ENCODE peak calls at places on chromosomes 5 and 9, in five cellular contexts. One of them, this sample, is unnamed.

GRCh38 chr5:134594336-134594735 is 38.3 kb downstream of the SAR1B start:
- DNase-seq in HL-60: no peak
- DNase-seq in Kasumi-1: no peak
- DNase-seq in CD4-positive, alpha-beta T cell: no peak
- DNase-seq in effector memory CD4-positive, alpha-beta T cell: no peak
- DNase-seq in this sample: no peak

GRCh38 chr5:103452666-103453065 is 109.9 kb downstream of the NUDT12 start:
- DNase-seq in HL-60: no peak
- DNase-seq in Kasumi-1: no peak
- DNase-seq in CD4-positive, alpha-beta T cell: no peak
- DNase-seq in effector memory CD4-positive, alpha-beta T cell: no peak
- DNase-seq in this sample: no peak

GRCh38 chr5:170740586-170741205 is 42.8 kb upstream of the GABRP start:
- DNase-seq in HL-60: no peak
- DNase-seq in Kasumi-1: no peak
- DNase-seq in CD4-positive, alpha-beta T cell: no peak
- DNase-seq in effector memory CD4-positive, alpha-beta T cell: no peak
- DNase-seq in this sample: no peak

GRCh38 chr5:139765040-139765408 is 30.6 kb upstream of the PSD2 start:
- DNase-seq in HL-60: no peak
- DNase-seq in Kasumi-1: no peak
- DNase-seq in CD4-positive, alpha-beta T cell: no peak
- DNase-seq in effector memory CD4-positive, alpha-beta T cell: no peak
- DNase-seq in this sample: no peak

GRCh38 chr9:134662143-134662876 is 20.7 kb downstream of the COL5A1 start:
- DNase-seq in HL-60: no peak
- DNase-seq in Kasumi-1: no peak
- DNase-seq in CD4-positive, alpha-beta T cell: no peak
- DNase-seq in effector memory CD4-positive, alpha-beta T cell: no peak
- DNase-seq in this sample: peak; percentile 10

GRCh38 chr5:151697452-151697851 is 10.7 kb upstream of the SPARC start:
- DNase-seq in HL-60: no peak
- DNase-seq in Kasumi-1: no peak
- DNase-seq in CD4-positive, alpha-beta T cell: no peak
- DNase-seq in effector memory CD4-positive, alpha-beta T cell: no peak
- DNase-seq in this sample: no peak

GRCh38 chr9:83233647-83234046 is 170.7 kb upstream of the RASEF start:
- DNase-seq in HL-60: no peak
- DNase-seq in Kasumi-1: no peak
- DNase-seq in CD4-positive, alpha-beta T cell: no peak
- DNase-seq in effector memory CD4-positive, alpha-beta T cell: no peak
- DNase-seq in this sample: no peak

GRCh38 chr5:132262882-132263547 is 5.5 kb downstream of the PDLIM4 start:
- DNase-seq in HL-60: no peak
- DNase-seq in Kasumi-1: no peak
- DNase-seq in CD4-positive, alpha-beta T cell: no peak
- DNase-seq in effector memory CD4-positive, alpha-beta T cell: no peak
- DNase-seq in this sample: peak; percentile 25

GRCh38 chr5:53151713-53152458 is 42.3 kb upstream of the MOCS2 start:
- DNase-seq in HL-60: no peak
- DNase-seq in Kasumi-1: no peak
- DNase-seq in CD4-positive, alpha-beta T cell: no peak
- DNase-seq in effector memory CD4-positive, alpha-beta T cell: no peak
- DNase-seq in this sample: no peak

GRCh38 chr5:106121972-106122605 is 1548.6 kb downstream of the EFNA5 start:
- DNase-seq in HL-60: no peak
- DNase-seq in Kasumi-1: peak; percentile 42
- DNase-seq in CD4-positive, alpha-beta T cell: no peak
- DNase-seq in effector memory CD4-positive, alpha-beta T cell: no peak
- DNase-seq in this sample: no peak

GRCh38 chr9:76634356-76635054 is 129.7 kb upstream of the PCA3 start:
- DNase-seq in HL-60: no peak
- DNase-seq in Kasumi-1: no peak
- DNase-seq in CD4-positive, alpha-beta T cell: no peak
- DNase-seq in effector memory CD4-positive, alpha-beta T cell: no peak
- DNase-seq in this sample: no peak

GRCh38 chr5:159058928-159059636 is 40.6 kb downstream of the EBF1 start:
- DNase-seq in HL-60: no peak
- DNase-seq in Kasumi-1: no peak
- DNase-seq in CD4-positive, alpha-beta T cell: no peak
- DNase-seq in effector memory CD4-positive, alpha-beta T cell: no peak
- DNase-seq in this sample: no peak

GRCh38 chr5:172216345-172216744 is 22.4 kb downstream of the EFCAB9 start:
- DNase-seq in HL-60: no peak
- DNase-seq in Kasumi-1: no peak
- DNase-seq in CD4-positive, alpha-beta T cell: no peak
- DNase-seq in effector memory CD4-positive, alpha-beta T cell: no peak
- DNase-seq in this sample: no peak

GRCh38 chr9:87063883-87064282 is 116.6 kb upstream of the GAS1 start:
- DNase-seq in HL-60: no peak
- DNase-seq in Kasumi-1: no peak
- DNase-seq in CD4-positive, alpha-beta T cell: no peak
- DNase-seq in effector memory CD4-positive, alpha-beta T cell: no peak
- DNase-seq in this sample: no peak

GRCh38 chr9:128142061-128142460 is 7.2 kb upstream of the LCN2 start:
- DNase-seq in HL-60: no peak
- DNase-seq in Kasumi-1: peak; percentile 5
- DNase-seq in CD4-positive, alpha-beta T cell: peak; percentile 19
- DNase-seq in effector memory CD4-positive, alpha-beta T cell: no peak
- DNase-seq in this sample: no peak

GRCh38 chr9:88534456-88535225 is at the start of gene NXNL2:
- DNase-seq in HL-60: peak; percentile 44
- DNase-seq in Kasumi-1: no peak
- DNase-seq in CD4-positive, alpha-beta T cell: peak; percentile 36
- DNase-seq in effector memory CD4-positive, alpha-beta T cell: no peak
- DNase-seq in this sample: no peak

GRCh38 chr9:87853289-87853688 is 29.4 kb upstream of the SPATA31E1 start:
- DNase-seq in HL-60: no peak
- DNase-seq in Kasumi-1: no peak
- DNase-seq in CD4-positive, alpha-beta T cell: no peak
- DNase-seq in effector memory CD4-positive, alpha-beta T cell: no peak
- DNase-seq in this sample: no peak

GRCh38 chr5:107557051-107557658 is 113.6 kb downstream of the EFNA5 start:
- DNase-seq in HL-60: no peak
- DNase-seq in Kasumi-1: no peak
- DNase-seq in CD4-positive, alpha-beta T cell: no peak
- DNase-seq in effector memory CD4-positive, alpha-beta T cell: no peak
- DNase-seq in this sample: no peak

GRCh38 chr5:168288349-168289245 is 2.8 kb upstream of the WWC1 start:
- DNase-seq in HL-60: no peak
- DNase-seq in Kasumi-1: no peak
- DNase-seq in CD4-positive, alpha-beta T cell: no peak
- DNase-seq in effector memory CD4-positive, alpha-beta T cell: no peak
- DNase-seq in this sample: no peak

GRCh38 chr5:141786700-141787099 is 91.5 kb downstream of the PCDH1 start:
- DNase-seq in HL-60: no peak
- DNase-seq in Kasumi-1: no peak
- DNase-seq in CD4-positive, alpha-beta T cell: no peak
- DNase-seq in effector memory CD4-positive, alpha-beta T cell: no peak
- DNase-seq in this sample: no peak

GRCh38 chr9:110095776-110096175 is 112.2 kb downstream of the C9orf152 start:
- DNase-seq in HL-60: peak; percentile 28
- DNase-seq in Kasumi-1: no peak
- DNase-seq in CD4-positive, alpha-beta T cell: no peak
- DNase-seq in effector memory CD4-positive, alpha-beta T cell: no peak
- DNase-seq in this sample: no peak

GRCh38 chr9:107704791-107705190 is 215.2 kb upstream of the KLF4 start:
- DNase-seq in HL-60: no peak
- DNase-seq in Kasumi-1: no peak
- DNase-seq in CD4-positive, alpha-beta T cell: no peak
- DNase-seq in effector memory CD4-positive, alpha-beta T cell: no peak
- DNase-seq in this sample: no peak

GRCh38 chr9:132384376-132384775 is 22.3 kb downstream of the TTF1 start:
- DNase-seq in HL-60: no peak
- DNase-seq in Kasumi-1: no peak
- DNase-seq in CD4-positive, alpha-beta T cell: no peak
- DNase-seq in effector memory CD4-positive, alpha-beta T cell: no peak
- DNase-seq in this sample: no peak

GRCh38 chr5:78252715-78253114 is 41.8 kb downstream of the AP3B1 start:
- DNase-seq in HL-60: no peak
- DNase-seq in Kasumi-1: no peak
- DNase-seq in CD4-positive, alpha-beta T cell: no peak
- DNase-seq in effector memory CD4-positive, alpha-beta T cell: no peak
- DNase-seq in this sample: no peak

GRCh38 chr5:150256416-150257064 is 33.0 kb downstream of the CAMK2A start:
- DNase-seq in HL-60: no peak
- DNase-seq in Kasumi-1: no peak
- DNase-seq in CD4-positive, alpha-beta T cell: no peak
- DNase-seq in effector memory CD4-positive, alpha-beta T cell: no peak
- DNase-seq in this sample: no peak

GRCh38 chr9:95336281-95336680 is 18.8 kb upstream of the FANCC start:
- DNase-seq in HL-60: no peak
- DNase-seq in Kasumi-1: peak; percentile 9
- DNase-seq in CD4-positive, alpha-beta T cell: peak; percentile 11
- DNase-seq in effector memory CD4-positive, alpha-beta T cell: no peak
- DNase-seq in this sample: no peak

GRCh38 chr9:109934499-109935214 is 154.7 kb downstream of the PALM2AKAP2 start:
- DNase-seq in HL-60: no peak
- DNase-seq in Kasumi-1: no peak
- DNase-seq in CD4-positive, alpha-beta T cell: no peak
- DNase-seq in effector memory CD4-positive, alpha-beta T cell: no peak
- DNase-seq in this sample: no peak

GRCh38 chr9:135281661-135282000 is 194.2 kb downstream of the OLFM1 start:
- DNase-seq in HL-60: no peak
- DNase-seq in Kasumi-1: no peak
- DNase-seq in CD4-positive, alpha-beta T cell: no peak
- DNase-seq in effector memory CD4-positive, alpha-beta T cell: no peak
- DNase-seq in this sample: no peak

GRCh38 chr9:110750272-110750671 is 81.7 kb downstream of the MUSK start:
- DNase-seq in HL-60: no peak
- DNase-seq in Kasumi-1: no peak
- DNase-seq in CD4-positive, alpha-beta T cell: no peak
- DNase-seq in effector memory CD4-positive, alpha-beta T cell: no peak
- DNase-seq in this sample: no peak